ENCODE peak calls at places on chromosomes 16 and 17, in nine cellular contexts. L is mucosa of gallbladder; D is osteocyte; T is NCI-H748 treated with DMSO at 0.1 percent for 48 hours; C is activated naive CD4-positive, alpha-beta T cell; Y is Daoy; N is BE2C; R is iPS-NIHi11; W is RWPE2. O is an unnamed sample.

GRCh38 chr17:76640550-76641380 is 2.8 kb downstream of the ST6GALNAC1 start:
- DNase-seq in L (no peak), D (no peak), T (no peak), C (no peak), Y (no peak), N (peak), R (no peak), W (no peak), O (no peak)

GRCh38 chr17:43803758-43804157 is 23.5 kb downstream of the CFAP97D1 start:
- DNase-seq in L (no peak), D (no peak), T (no peak), C (no peak), Y (no peak), N (no peak), R (peak), W (no peak), O (no peak)

GRCh38 chr16:24178496-24178895 is 77.6 kb upstream of the CACNG3 start:
- DNase-seq in L (no peak), D (no peak), T (no peak), C (no peak), Y (peak), N (no peak), R (peak), W (no peak), O (no peak)

GRCh38 chr16:90008708-90009145 is 10.5 kb downstream of the DBNDD1 start:
- DNase-seq in L (no peak), D (no peak), T (no peak), C (peak), Y (peak), N (no peak), R (no peak), W (no peak), O (no peak)

GRCh38 chr16:67444259-67445125 is 13.6 kb downstream of the HSD11B2 start:
- DNase-seq in L (no peak), D (no peak), T (no peak), C (no peak), Y (no peak), N (no peak), R (peak), W (no peak), O (no peak)

GRCh38 chr16:86085795-86086194 is 186.8 kb downstream of the IRF8 start:
- DNase-seq in L (no peak), D (no peak), T (no peak), C (no peak), Y (no peak), N (no peak), R (no peak), W (peak), O (no peak)

GRCh38 chr16:17354121-17354750 is 116.5 kb downstream of the XYLT1 start:
- DNase-seq in L (no peak), D (no peak), T (no peak), C (no peak), Y (no peak), N (peak), R (no peak), W (no peak), O (no peak)

GRCh38 chr16:9042533-9042932 is 48.9 kb upstream of the HAPSTR1 start:
- DNase-seq in L (no peak), D (no peak), T (no peak), C (no peak), Y (peak), N (no peak), R (no peak), W (no peak), O (no peak)

GRCh38 chr17:58339775-58340622 is 11.4 kb upstream of the TSPOAP1 start:
- DNase-seq in L (no peak), D (no peak), T (no peak), C (no peak), Y (no peak), N (no peak), R (no peak), W (no peak), O (no peak)

GRCh38 chr16:12119562-12119961 is 143.0 kb downstream of the SNX29 start:
- DNase-seq in L (no peak), D (no peak), T (no peak), C (no peak), Y (no peak), N (no peak), R (no peak), W (no peak), O (no peak)

GRCh38 chr17:63082273-63082861 is 116.3 kb downstream of the TANC2 start:
- DNase-seq in L (no peak), D (no peak), T (no peak), C (no peak), Y (no peak), N (no peak), R (no peak), W (no peak), O (no peak)

GRCh38 chr17:44988256-44988942 is 20.3 kb upstream of the C1QL1 start:
- DNase-seq in L (peak), D (no peak), T (no peak), C (no peak), Y (no peak), N (no peak), R (no peak), W (no peak), O (no peak)

GRCh38 chr17:30235386-30236296 is at the start of gene SLC6A4:
- DNase-seq in L (no peak), D (no peak), T (no peak), C (no peak), Y (peak), N (no peak), R (peak), W (no peak), O (no peak)

GRCh38 chr16:89015271-89015859 is 38.4 kb upstream of the CBFA2T3 start:
- DNase-seq in L (no peak), D (no peak), T (no peak), C (no peak), Y (no peak), N (no peak), R (no peak), W (peak), O (no peak)

GRCh38 chr17:37283414-37283961 is 92.3 kb upstream of the C17orf78 start:
- DNase-seq in L (no peak), D (no peak), T (no peak), C (no peak), Y (no peak), N (no peak), R (no peak), W (no peak), O (no peak)

GRCh38 chr16:89536886-89537548 is 23.5 kb upstream of the RPL13 start:
- DNase-seq in L (no peak), D (no peak), T (no peak), C (no peak), Y (no peak), N (no peak), R (no peak), W (no peak), O (no peak)

GRCh38 chr16:88975511-88976061 is 1.4 kb downstream of the CBFA2T3 start:
- DNase-seq in L (no peak), D (no peak), T (no peak), C (no peak), Y (no peak), N (no peak), R (no peak), W (no peak), O (no peak)

GRCh38 chr17:45093444-45094110 is 32.5 kb downstream of the NMT1 start:
- DNase-seq in L (no peak), D (no peak), T (no peak), C (no peak), Y (no peak), N (no peak), R (no peak), W (no peak), O (no peak)

GRCh38 chr16:22284637-22285515 is 12.3 kb upstream of the POLR3E start:
- DNase-seq in L (no peak), D (no peak), T (no peak), C (no peak), Y (no peak), N (no peak), R (no peak), W (no peak), O (no peak)

GRCh38 chr17:3639981-3640596 is 3.5 kb downstream of the CTNS start:
- DNase-seq in L (no peak), D (no peak), T (no peak), C (no peak), Y (no peak), N (no peak), R (no peak), W (no peak), O (no peak)

GRCh38 chr17:75518201-75518600 is 1.9 kb downstream of the TSEN54 start:
- DNase-seq in L (no peak), D (no peak), T (no peak), C (no peak), Y (no peak), N (no peak), R (no peak), W (no peak), O (no peak)